ENCODE peak calls at places on chromosomes 12 and 14, in ten cellular contexts. One of them, this sample, is unnamed.

GRCh38 chr14:20489093-20489994 is 16.0 kb upstream of the RNASE10 start:
- DNase-seq in tibial nerve: no peak
- DNase-seq in cardiac muscle cell: no peak
- DNase-seq in lower lobe of right lung: no peak
- DNase-seq in heart left ventricle: peak; percentile 19
- DNase-seq in right cardiac atrium: no peak
- DNase-seq in spleen: no peak
- DNase-seq in brain microvascular endothelial cell: no peak
- DNase-seq in CD8-positive, alpha-beta T cell: peak; percentile 20
- DNase-seq in HL-60: no peak
- DNase-seq in this sample: no peak

GRCh38 chr14:94051115-94051514 is 25.0 kb downstream of the OTUB2 start:
- DNase-seq in lower lobe of right lung: no peak
- DNase-seq in HL-60: no peak
- DNase-seq in CD8-positive, alpha-beta T cell: peak; percentile 6
- DNase-seq in spleen: peak; percentile 63
- DNase-seq in right cardiac atrium: no peak
- DNase-seq in brain microvascular endothelial cell: peak; percentile 34
- DNase-seq in tibial nerve: no peak
- DNase-seq in cardiac muscle cell: peak; percentile 66
- DNase-seq in heart left ventricle: peak; percentile 52
- DNase-seq in this sample: peak; percentile 56

GRCh38 chr14:38124496-38124895 is 83.2 kb upstream of the SSTR1 start:
- DNase-seq in brain microvascular endothelial cell: no peak
- DNase-seq in right cardiac atrium: no peak
- DNase-seq in cardiac muscle cell: no peak
- DNase-seq in heart left ventricle: no peak
- DNase-seq in tibial nerve: no peak
- DNase-seq in spleen: no peak
- DNase-seq in HL-60: no peak
- DNase-seq in lower lobe of right lung: no peak
- DNase-seq in CD8-positive, alpha-beta T cell: no peak
- DNase-seq in this sample: no peak

GRCh38 chr14:34548472-34548981 is 9.0 kb upstream of the EAPP start:
- DNase-seq in heart left ventricle: no peak
- DNase-seq in cardiac muscle cell: no peak
- DNase-seq in brain microvascular endothelial cell: no peak
- DNase-seq in tibial nerve: no peak
- DNase-seq in HL-60: no peak
- DNase-seq in spleen: peak; percentile 51
- DNase-seq in right cardiac atrium: no peak
- DNase-seq in CD8-positive, alpha-beta T cell: no peak
- DNase-seq in lower lobe of right lung: no peak
- DNase-seq in this sample: no peak

GRCh38 chr14:68819260-68819691 is 26.4 kb upstream of the ZFP36L1 start:
- DNase-seq in brain microvascular endothelial cell: peak; percentile 28
- DNase-seq in tibial nerve: no peak
- DNase-seq in lower lobe of right lung: no peak
- DNase-seq in spleen: no peak
- DNase-seq in HL-60: no peak
- DNase-seq in CD8-positive, alpha-beta T cell: no peak
- DNase-seq in right cardiac atrium: peak; percentile 74
- DNase-seq in cardiac muscle cell: peak; percentile 66
- DNase-seq in heart left ventricle: no peak
- DNase-seq in this sample: peak; percentile 59

GRCh38 chr14:37263656-37264236 is 66.0 kb downstream of the MIPOL1 start:
- DNase-seq in tibial nerve: no peak
- DNase-seq in brain microvascular endothelial cell: no peak
- DNase-seq in spleen: no peak
- DNase-seq in right cardiac atrium: no peak
- DNase-seq in lower lobe of right lung: no peak
- DNase-seq in HL-60: no peak
- DNase-seq in heart left ventricle: no peak
- DNase-seq in cardiac muscle cell: peak; percentile 30
- DNase-seq in CD8-positive, alpha-beta T cell: no peak
- DNase-seq in this sample: no peak

GRCh38 chr14:74507085-74507484 is 13.5 kb downstream of the ISCA2 start:
- DNase-seq in CD8-positive, alpha-beta T cell: no peak
- DNase-seq in lower lobe of right lung: peak; percentile 13
- DNase-seq in HL-60: no peak
- DNase-seq in heart left ventricle: no peak
- DNase-seq in spleen: peak; percentile 45
- DNase-seq in tibial nerve: no peak
- DNase-seq in right cardiac atrium: no peak
- DNase-seq in cardiac muscle cell: no peak
- DNase-seq in brain microvascular endothelial cell: no peak
- DNase-seq in this sample: no peak

GRCh38 chr12:82524020-82524419 is 162.7 kb upstream of the TMTC2 start:
- DNase-seq in heart left ventricle: no peak
- DNase-seq in spleen: no peak
- DNase-seq in CD8-positive, alpha-beta T cell: no peak
- DNase-seq in lower lobe of right lung: no peak
- DNase-seq in HL-60: no peak
- DNase-seq in right cardiac atrium: no peak
- DNase-seq in cardiac muscle cell: no peak
- DNase-seq in brain microvascular endothelial cell: no peak
- DNase-seq in tibial nerve: no peak
- DNase-seq in this sample: no peak

GRCh38 chr14:28766505-28767238 is at the start of gene FOXG1:
- DNase-seq in spleen: no peak
- DNase-seq in CD8-positive, alpha-beta T cell: no peak
- DNase-seq in tibial nerve: no peak
- DNase-seq in cardiac muscle cell: peak; percentile 34
- DNase-seq in lower lobe of right lung: peak; percentile 12
- DNase-seq in HL-60: no peak
- DNase-seq in heart left ventricle: no peak
- DNase-seq in right cardiac atrium: no peak
- DNase-seq in brain microvascular endothelial cell: no peak
- DNase-seq in this sample: no peak

GRCh38 chr12:46390304-46390703 is 17.7 kb upstream of the SLC38A2 start:
- DNase-seq in spleen: no peak
- DNase-seq in brain microvascular endothelial cell: no peak
- DNase-seq in lower lobe of right lung: no peak
- DNase-seq in cardiac muscle cell: no peak
- DNase-seq in CD8-positive, alpha-beta T cell: no peak
- DNase-seq in HL-60: no peak
- DNase-seq in heart left ventricle: no peak
- DNase-seq in tibial nerve: no peak
- DNase-seq in right cardiac atrium: no peak
- DNase-seq in this sample: no peak

GRCh38 chr12:46387697-46388096 is 15.1 kb upstream of the SLC38A2 start:
- DNase-seq in heart left ventricle: no peak
- DNase-seq in tibial nerve: no peak
- DNase-seq in right cardiac atrium: no peak
- DNase-seq in brain microvascular endothelial cell: no peak
- DNase-seq in CD8-positive, alpha-beta T cell: no peak
- DNase-seq in spleen: peak; percentile 78
- DNase-seq in lower lobe of right lung: no peak
- DNase-seq in cardiac muscle cell: no peak
- DNase-seq in HL-60: no peak
- DNase-seq in this sample: peak; percentile 36

GRCh38 chr12:46386877-46387629 is 14.5 kb upstream of the SLC38A2 start:
- DNase-seq in HL-60: no peak
- DNase-seq in spleen: peak; percentile 82
- DNase-seq in right cardiac atrium: peak; percentile 51
- DNase-seq in tibial nerve: no peak
- DNase-seq in CD8-positive, alpha-beta T cell: no peak
- DNase-seq in lower lobe of right lung: peak; percentile 61
- DNase-seq in brain microvascular endothelial cell: peak; percentile 56
- DNase-seq in cardiac muscle cell: peak; percentile 81
- DNase-seq in heart left ventricle: peak; percentile 61
- DNase-seq in this sample: peak; percentile 43

GRCh38 chr12:46389130-46389616 is 16.6 kb upstream of the SLC38A2 start:
- DNase-seq in CD8-positive, alpha-beta T cell: no peak
- DNase-seq in brain microvascular endothelial cell: peak; percentile 81
- DNase-seq in tibial nerve: peak; percentile 48
- DNase-seq in cardiac muscle cell: peak; percentile 99
- DNase-seq in spleen: no peak
- DNase-seq in lower lobe of right lung: no peak
- DNase-seq in right cardiac atrium: no peak
- DNase-seq in heart left ventricle: no peak
- DNase-seq in HL-60: no peak
- DNase-seq in this sample: no peak

DNA sequence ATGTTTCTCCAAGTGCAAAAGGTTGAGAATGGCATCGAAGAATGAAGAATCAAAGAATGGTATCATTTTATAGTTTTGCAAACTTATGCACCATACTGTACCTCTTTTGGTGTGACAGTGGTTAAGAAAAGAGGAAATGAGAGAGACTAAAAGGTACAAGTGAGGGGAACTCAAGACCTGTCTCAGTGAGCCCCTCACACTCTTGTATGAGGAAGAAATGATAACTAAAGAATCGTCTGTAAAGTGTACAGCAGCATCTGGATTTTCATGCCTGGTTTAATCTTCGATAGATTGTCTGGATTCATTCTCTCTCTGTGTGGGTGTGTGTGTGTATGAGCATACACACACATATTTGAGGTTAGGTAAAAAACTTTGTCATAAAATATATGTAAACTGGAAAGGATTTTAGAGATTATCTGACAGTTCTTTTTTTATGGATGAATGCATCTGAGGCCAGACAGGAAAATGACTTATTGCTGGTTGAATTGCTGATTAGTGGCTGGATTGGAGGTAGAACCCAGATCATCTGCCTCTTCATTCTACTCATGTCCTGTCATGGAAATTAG is 15.9 kb upstream of the SLC38A2 start:
- DNase-seq in spleen: no peak
- DNase-seq in HL-60: no peak
- DNase-seq in brain microvascular endothelial cell: no peak
- DNase-seq in lower lobe of right lung: no peak
- DNase-seq in cardiac muscle cell: peak; percentile 61
- DNase-seq in heart left ventricle: no peak
- DNase-seq in right cardiac atrium: no peak
- DNase-seq in CD8-positive, alpha-beta T cell: no peak
- DNase-seq in tibial nerve: no peak
- DNase-seq in this sample: no peak
- H3K27ac ChIP-seq in spleen: peak overlapping the region; percentile 64
- H3K27ac ChIP-seq in HL-60: no peak overlapping the region
- H3K27ac ChIP-seq in brain microvascular endothelial cell: peak overlapping the region; percentile 97
- H3K27ac ChIP-seq in lower lobe of right lung: peak overlapping the region; percentile 66
- H3K27ac ChIP-seq in cardiac muscle cell: no peak overlapping the region
- H3K27ac ChIP-seq in heart left ventricle: peak overlapping the region; percentile 2
- H3K27ac ChIP-seq in right cardiac atrium: peak overlapping the region; percentile 42
- H3K27ac ChIP-seq in CD8-positive, alpha-beta T cell: no peak overlapping the region
- H3K27ac ChIP-seq in tibial nerve: peak overlapping the region; percentile 51
- H3K27ac ChIP-seq in this sample: peak overlapping the region; percentile 70

GRCh38 chr14:35988550-35988949 is 162.4 kb downstream of the BRMS1L start:
- DNase-seq in CD8-positive, alpha-beta T cell: no peak
- DNase-seq in HL-60: no peak
- DNase-seq in right cardiac atrium: no peak
- DNase-seq in brain microvascular endothelial cell: no peak
- DNase-seq in heart left ventricle: no peak
- DNase-seq in tibial nerve: no peak
- DNase-seq in lower lobe of right lung: no peak
- DNase-seq in cardiac muscle cell: no peak
- DNase-seq in spleen: no peak
- DNase-seq in this sample: no peak
- H3K27ac ChIP-seq in CD8-positive, alpha-beta T cell: no peak overlapping the region
- H3K27ac ChIP-seq in HL-60: no peak overlapping the region
- H3K27ac ChIP-seq in right cardiac atrium: no peak overlapping the region
- H3K27ac ChIP-seq in brain microvascular endothelial cell: no peak overlapping the region
- H3K27ac ChIP-seq in heart left ventricle: no peak overlapping the region
- H3K27ac ChIP-seq in tibial nerve: no peak overlapping the region
- H3K27ac ChIP-seq in lower lobe of right lung: no peak overlapping the region
- H3K27ac ChIP-seq in cardiac muscle cell: no peak overlapping the region
- H3K27ac ChIP-seq in spleen: no peak overlapping the region
- H3K27ac ChIP-seq in this sample: no peak overlapping the region

DNA sequence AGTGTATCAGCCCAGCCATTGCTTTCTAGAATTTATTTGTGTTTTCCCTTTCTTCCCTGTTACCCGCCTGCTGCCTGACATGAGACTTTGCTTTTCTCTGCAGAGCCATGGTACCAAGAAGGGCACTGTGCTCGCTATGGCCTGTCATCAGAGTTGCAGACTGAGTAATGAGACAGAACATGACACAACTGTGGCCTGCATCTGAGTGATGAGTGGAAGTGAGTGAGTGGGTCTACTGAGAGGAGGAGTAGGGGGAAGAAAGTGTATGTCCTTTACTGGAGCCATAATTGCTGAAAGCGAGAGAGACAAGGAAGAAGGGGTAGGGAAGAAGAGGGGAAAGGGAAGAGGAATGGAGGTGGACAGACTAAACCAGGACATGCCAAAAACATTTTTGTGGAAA is 2.8 kb downstream of the RILPL1 start:
- DNase-seq in lower lobe of right lung: no peak
- DNase-seq in heart left ventricle: no peak
- DNase-seq in HL-60: no peak
- DNase-seq in right cardiac atrium: no peak
- DNase-seq in spleen: no peak
- DNase-seq in cardiac muscle cell: no peak
- DNase-seq in tibial nerve: no peak
- DNase-seq in CD8-positive, alpha-beta T cell: no peak
- DNase-seq in brain microvascular endothelial cell: no peak
- DNase-seq in this sample: no peak
- H3K27ac ChIP-seq in lower lobe of right lung: no peak overlapping the region
- H3K27ac ChIP-seq in heart left ventricle: peak overlapping the region; percentile 85
- H3K27ac ChIP-seq in HL-60: no peak overlapping the region
- H3K27ac ChIP-seq in right cardiac atrium: peak overlapping the region; percentile 85
- H3K27ac ChIP-seq in spleen: no peak overlapping the region
- H3K27ac ChIP-seq in cardiac muscle cell: peak overlapping the region; percentile 76
- H3K27ac ChIP-seq in tibial nerve: no peak overlapping the region
- H3K27ac ChIP-seq in CD8-positive, alpha-beta T cell: no peak overlapping the region
- H3K27ac ChIP-seq in brain microvascular endothelial cell: no peak overlapping the region
- H3K27ac ChIP-seq in this sample: no peak overlapping the region

GRCh38 chr12:119374615-119375014 is 40.1 kb downstream of the CCDC60 start:
- DNase-seq in tibial nerve: no peak
- DNase-seq in cardiac muscle cell: no peak
- DNase-seq in lower lobe of right lung: no peak
- DNase-seq in brain microvascular endothelial cell: no peak
- DNase-seq in HL-60: no peak
- DNase-seq in right cardiac atrium: no peak
- DNase-seq in heart left ventricle: peak; percentile 46
- DNase-seq in CD8-positive, alpha-beta T cell: no peak
- DNase-seq in spleen: no peak
- DNase-seq in this sample: no peak

GRCh38 chr12:119369907-119370546 is 35.5 kb downstream of the CCDC60 start:
- DNase-seq in CD8-positive, alpha-beta T cell: no peak
- DNase-seq in heart left ventricle: no peak
- DNase-seq in tibial nerve: no peak
- DNase-seq in HL-60: no peak
- DNase-seq in lower lobe of right lung: no peak
- DNase-seq in spleen: no peak
- DNase-seq in right cardiac atrium: no peak
- DNase-seq in cardiac muscle cell: no peak
- DNase-seq in brain microvascular endothelial cell: no peak
- DNase-seq in this sample: no peak

GRCh38 chr12:119375619-119376018 is 41.1 kb downstream of the CCDC60 start:
- DNase-seq in cardiac muscle cell: no peak
- DNase-seq in lower lobe of right lung: no peak
- DNase-seq in right cardiac atrium: no peak
- DNase-seq in heart left ventricle: no peak
- DNase-seq in brain microvascular endothelial cell: no peak
- DNase-seq in tibial nerve: no peak
- DNase-seq in HL-60: peak; percentile 18
- DNase-seq in CD8-positive, alpha-beta T cell: no peak
- DNase-seq in spleen: no peak
- DNase-seq in this sample: no peak

GRCh38 chr12:119375170-119375569 is 40.6 kb downstream of the CCDC60 start:
- DNase-seq in heart left ventricle: no peak
- DNase-seq in right cardiac atrium: no peak
- DNase-seq in HL-60: no peak
- DNase-seq in lower lobe of right lung: no peak
- DNase-seq in CD8-positive, alpha-beta T cell: no peak
- DNase-seq in spleen: no peak
- DNase-seq in cardiac muscle cell: no peak
- DNase-seq in brain microvascular endothelial cell: no peak
- DNase-seq in tibial nerve: no peak
- DNase-seq in this sample: no peak

GRCh38 chr12:119372540-119372939 is 38.0 kb downstream of the CCDC60 start:
- DNase-seq in right cardiac atrium: peak; percentile 15
- DNase-seq in CD8-positive, alpha-beta T cell: no peak
- DNase-seq in heart left ventricle: peak; percentile 53
- DNase-seq in spleen: no peak
- DNase-seq in lower lobe of right lung: no peak
- DNase-seq in brain microvascular endothelial cell: no peak
- DNase-seq in HL-60: peak; percentile 7
- DNase-seq in cardiac muscle cell: no peak
- DNase-seq in tibial nerve: no peak
- DNase-seq in this sample: no peak
- H3K27ac ChIP-seq in right cardiac atrium: peak overlapping the region; percentile 7
- H3K27ac ChIP-seq in CD8-positive, alpha-beta T cell: no peak overlapping the region
- H3K27ac ChIP-seq in heart left ventricle: peak overlapping the region; percentile 73
- H3K27ac ChIP-seq in spleen: no peak overlapping the region
- H3K27ac ChIP-seq in lower lobe of right lung: no peak overlapping the region
- H3K27ac ChIP-seq in brain microvascular endothelial cell: no peak overlapping the region
- H3K27ac ChIP-seq in HL-60: no peak overlapping the region
- H3K27ac ChIP-seq in cardiac muscle cell: peak overlapping the region; percentile 92
- H3K27ac ChIP-seq in tibial nerve: no peak overlapping the region
- H3K27ac ChIP-seq in this sample: no peak overlapping the region

This sample was measured in transverse colon.